ENCODE peak calls at places on chromosomes 11 and 22, in seven cellular contexts. One of them, this sample, is unnamed.
A peak's percentile ranks its signal among the peaks of the same experiment; 100 is the strongest.

GRCh38 chr22:32958021-32958420 is 100.2 kb downstream of the SYN3 start:
- DNase-seq in germinal center: no peak
- DNase-seq in mesothelial cell of epicardium: no peak
- DNase-seq in foreskin keratinocyte: no peak
- DNase-seq in head of caudate nucleus: no peak
- DNase-seq in nucleus accumbens: no peak
- DNase-seq in amniotic stem cell: no peak
- DNase-seq in this sample: no peak

GRCh38 chr22:17734197-17734596 is 40.1 kb downstream of the BID start:
- DNase-seq in head of caudate nucleus: no peak
- DNase-seq in germinal center: no peak
- DNase-seq in nucleus accumbens: no peak
- DNase-seq in amniotic stem cell: no peak
- DNase-seq in mesothelial cell of epicardium: no peak
- DNase-seq in foreskin keratinocyte: no peak
- DNase-seq in this sample: no peak

GRCh38 chr22:36036167-36036624 is 7.6 kb upstream of the RBFOX2 start:
- DNase-seq in head of caudate nucleus: no peak
- DNase-seq in foreskin keratinocyte: no peak
- DNase-seq in nucleus accumbens: no peak
- DNase-seq in germinal center: no peak
- DNase-seq in mesothelial cell of epicardium: no peak
- DNase-seq in amniotic stem cell: no peak
- DNase-seq in this sample: no peak

GRCh38 chr11:110525883-110526282 is 96.1 kb downstream of the FDX1 start:
- DNase-seq in foreskin keratinocyte: peak; percentile 98
- DNase-seq in mesothelial cell of epicardium: no peak
- DNase-seq in amniotic stem cell: no peak
- DNase-seq in head of caudate nucleus: no peak
- DNase-seq in nucleus accumbens: no peak
- DNase-seq in germinal center: no peak
- DNase-seq in this sample: no peak

GRCh38 chr11:20038364-20038893 is 121.8 kb downstream of the DBX1 start:
- DNase-seq in nucleus accumbens: no peak
- DNase-seq in head of caudate nucleus: no peak
- DNase-seq in germinal center: no peak
- DNase-seq in amniotic stem cell: no peak
- DNase-seq in foreskin keratinocyte: no peak
- DNase-seq in mesothelial cell of epicardium: no peak
- DNase-seq in this sample: no peak

GRCh38 chr11:120128392-120129172 is 9.3 kb downstream of the TRIM29 start:
- DNase-seq in nucleus accumbens: no peak
- DNase-seq in amniotic stem cell: no peak
- DNase-seq in germinal center: no peak
- DNase-seq in mesothelial cell of epicardium: no peak
- DNase-seq in foreskin keratinocyte: peak; percentile 94
- DNase-seq in head of caudate nucleus: no peak
- DNase-seq in this sample: peak; percentile 14

GRCh38 chr11:117425679-117426296 is 98.1 kb downstream of the CEP164 start:
- DNase-seq in amniotic stem cell: no peak
- DNase-seq in foreskin keratinocyte: no peak
- DNase-seq in head of caudate nucleus: no peak
- DNase-seq in germinal center: no peak
- DNase-seq in mesothelial cell of epicardium: no peak
- DNase-seq in nucleus accumbens: no peak
- DNase-seq in this sample: no peak

GRCh38 chr22:29626497-29627195 is 23.2 kb downstream of the NF2 start:
- DNase-seq in nucleus accumbens: no peak
- DNase-seq in head of caudate nucleus: no peak
- DNase-seq in mesothelial cell of epicardium: no peak
- DNase-seq in foreskin keratinocyte: peak; percentile 83
- DNase-seq in germinal center: no peak
- DNase-seq in amniotic stem cell: no peak
- DNase-seq in this sample: no peak